ENCODE peak calls at places on chromosome 3, in ten cellular contexts. T is mesothelial cell of epicardium, M is AG04450, P is hepatocyte, U is neural crest cell, B is cardiac fibroblast, V is Peyer's patch, J is AG10803, F is sigmoid colon, E is adrenal gland. Q is an unnamed sample.

GRCh38 chr3:185317674-185318073 is 45.3 kb upstream of the MAP3K13 start:
- DNase-seq in E (no peak), P (no peak), T (no peak), F (no peak), B (peak), M (no peak), V (no peak), J (no peak), U (no peak), Q (no peak)

GRCh38 chr3:62371735-62372591 is 1.4 kb downstream of the FEZF2 start:
- DNase-seq in E (no peak), P (no peak), J (no peak), B (no peak), F (no peak), U (no peak), V (no peak), M (no peak), T (no peak), Q (peak)

GRCh38 chr3:190070623-190071347 is 49.9 kb downstream of the P3H2 start:
- DNase-seq in J (peak), M (no peak), E (no peak), T (no peak), V (no peak), P (no peak), B (no peak), F (no peak), U (no peak), Q (no peak)

GRCh38 chr3:134517796-134518195 is 31.9 kb downstream of the CEP63 start:
- DNase-seq in B (peak), F (no peak), J (peak), M (no peak), E (no peak), T (no peak), V (no peak), U (no peak), P (no peak), Q (no peak)

GRCh38 chr3:57974796-57975388 is 33.3 kb upstream of the FLNB start:
- DNase-seq in T (no peak), P (peak), E (no peak), U (no peak), B (peak), V (no peak), F (no peak), J (peak), M (peak), Q (no peak)

GRCh38 chr3:151960956-151961580 is 87.6 kb downstream of the SUCNR1 start:
- DNase-seq in U (no peak), P (peak), M (no peak), J (peak), E (no peak), F (no peak), B (no peak), V (no peak), T (no peak), Q (no peak)

GRCh38 chr3:134232146-134232545 is 18.5 kb downstream of the RYK start:
- DNase-seq in V (no peak), E (no peak), T (no peak), M (no peak), F (no peak), J (peak), U (no peak), B (peak), P (no peak), Q (no peak)

GRCh38 chr3:127604035-127604434 is 5.8 kb downstream of the MCM2 start:
- DNase-seq in T (no peak), E (no peak), V (no peak), J (no peak), P (no peak), M (no peak), B (no peak), F (no peak), U (no peak), Q (no peak)

GRCh38 chr3:57081173-57081572 is 20.7 kb downstream of the SPATA12 start:
- DNase-seq in M (no peak), J (no peak), U (no peak), F (no peak), T (no peak), E (no peak), V (no peak), P (no peak), B (no peak), Q (no peak)

DNA sequence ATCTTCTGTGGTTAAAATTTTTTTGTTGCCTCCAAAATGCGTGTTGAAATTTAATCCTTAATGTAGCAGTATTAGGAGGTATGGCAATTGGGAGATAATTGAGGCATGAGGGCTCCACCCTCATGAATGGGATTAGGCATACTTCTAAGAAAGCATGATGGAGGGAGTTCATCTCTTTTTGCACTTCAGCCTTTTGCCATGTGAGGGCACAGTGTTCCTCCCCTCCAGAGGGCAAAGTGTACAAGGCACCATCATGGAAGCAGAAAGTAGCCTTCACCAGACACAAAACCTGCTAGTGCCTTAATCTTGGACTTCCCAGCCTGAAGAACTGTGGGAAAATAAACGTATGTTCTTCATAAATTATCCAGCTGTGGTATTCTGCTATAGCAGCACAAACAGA is 429.5 kb downstream of the ZIC1 start:
- DNase-seq in P (peak), V (no peak), B (peak), E (no peak), T (no peak), M (no peak), J (peak), U (no peak), F (no peak), Q (no peak)
- TF ChIP-seq CTCF in P (peak), V (peak), B (no peak), E (no peak), T (no peak), M (peak), J (peak), U (no peak), F (no peak), Q (no peak)

GRCh38 chr3:49104427-49105291 is at the start of gene QARS1:
- DNase-seq in M (peak), T (peak), F (peak), J (peak), P (peak), V (peak), E (peak), B (peak), U (peak), Q (peak)

GRCh38 chr3:49100046-49100615 is 4.4 kb downstream of the QARS1 start:
- DNase-seq in P (no peak), F (no peak), T (no peak), V (no peak), M (no peak), U (no peak), E (no peak), J (no peak), B (no peak), Q (no peak)

GRCh38 chr3:49098910-49099630 is 5.2 kb upstream of the QRICH1 start:
- DNase-seq in P (no peak), T (no peak), J (no peak), V (no peak), E (no peak), B (no peak), F (no peak), U (no peak), M (no peak), Q (no peak)

GRCh38 chr3:49108346-49108745 is 3.8 kb upstream of the QARS1 start:
- DNase-seq in B (no peak), T (no peak), J (no peak), F (no peak), P (no peak), V (no peak), U (no peak), M (no peak), E (no peak), Q (no peak)

GRCh38 chr3:49104052-49104426 is 518 bp downstream of the QARS1 start:
- DNase-seq in M (no peak), V (no peak), U (no peak), B (no peak), P (no peak), J (no peak), T (no peak), E (no peak), F (no peak), Q (no peak)
- TF ChIP-seq CTCF in M (no peak), V (no peak), U (no peak), B (no peak), P (no peak), J (no peak), T (no peak), E (no peak), F (no peak), Q (no peak)

DNA sequence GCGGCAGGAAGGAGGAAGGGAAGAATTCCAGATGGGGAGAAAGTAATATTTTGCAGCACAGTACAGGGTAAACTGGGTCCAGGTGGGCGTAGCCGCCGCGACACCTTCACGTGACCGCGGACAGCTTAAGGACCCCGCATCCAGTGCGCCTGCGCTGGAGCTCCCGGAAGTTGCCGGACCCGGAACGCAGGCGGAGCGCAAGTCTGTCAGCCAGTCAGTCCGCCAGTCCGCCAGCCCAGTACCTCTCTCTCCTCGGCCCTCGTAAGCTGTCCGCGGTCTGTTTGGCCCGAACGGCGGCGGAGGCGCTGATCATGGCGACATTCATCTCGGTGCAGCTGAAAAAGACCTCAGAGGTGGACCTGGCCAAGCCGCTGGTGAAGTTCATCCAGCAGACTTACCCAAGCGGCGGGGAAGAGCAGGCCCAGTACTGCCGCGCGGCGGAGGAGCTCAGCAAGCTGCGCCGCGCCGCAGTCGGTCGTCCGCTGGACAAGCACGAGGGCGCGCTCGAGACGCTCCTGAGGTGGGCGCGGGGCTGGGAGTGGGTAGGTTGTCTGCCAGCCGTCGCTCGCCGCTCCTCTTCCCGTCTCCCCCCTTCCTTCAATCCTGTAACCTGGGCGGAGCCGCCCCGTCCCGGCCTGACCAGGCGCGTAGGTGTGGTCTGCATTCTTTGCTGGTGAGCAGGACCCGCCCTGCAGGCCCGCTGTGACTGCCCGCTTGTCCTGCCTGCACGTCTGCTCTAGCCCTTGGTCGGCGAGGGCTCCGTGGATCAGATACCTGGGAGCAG is at the start of gene PDCD6IP:
- DNase-seq in B (peak), E (peak), U (peak), J (peak), M (peak), F (peak), V (peak), P (peak), T (peak), Q (peak)
- TF ChIP-seq CTCF in B (peak), E (no peak), U (peak), J (peak), M (peak), F (no peak), V (peak), P (no peak), T (no peak), Q (no peak)

DNA sequence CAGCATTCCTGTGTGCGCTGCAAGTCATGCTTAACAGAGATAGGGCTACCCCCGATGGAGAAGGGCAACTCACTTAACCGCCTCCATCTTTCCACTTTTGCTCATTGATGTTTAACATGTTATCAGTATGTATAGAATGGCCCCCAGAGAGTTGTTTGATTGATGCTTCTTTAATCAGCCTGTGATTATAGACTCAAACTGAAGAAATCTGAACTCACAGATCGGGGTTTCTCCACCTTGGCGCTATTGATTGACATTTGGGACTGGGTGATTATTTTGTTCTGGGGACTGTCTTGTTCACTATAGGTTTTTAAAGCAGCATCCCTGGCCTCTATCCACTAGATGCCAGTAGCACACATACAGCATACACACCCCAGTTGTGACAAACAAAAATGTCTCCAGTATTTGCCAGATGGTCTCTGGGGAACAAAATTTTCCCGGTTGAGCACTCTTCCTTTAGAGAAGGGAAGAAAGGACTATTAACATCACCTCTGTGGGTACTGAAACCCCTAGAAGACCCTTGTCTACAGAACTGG is 54.4 kb downstream of the LARS2 start:
- DNase-seq in J (peak), M (no peak), T (no peak), V (no peak), U (no peak), B (peak), E (no peak), F (no peak), P (no peak), Q (no peak)
- TF ChIP-seq CTCF in J (no peak), M (no peak), T (no peak), V (no peak), U (no peak), B (no peak), E (no peak), F (no peak), P (no peak), Q (no peak)